ENCODE peak calls at places on chromosomes 4 and X, in four cellular contexts. W, K, V and X are unnamed samples.

GRCh38 chrX:145715641-145716138 is 101.9 kb upstream of the SLITRK2 start:
- DNase-seq in K (no peak), V (no peak), W (no peak), X (no peak)

GRCh38 chr4:70559216-70559830 is 32.7 kb upstream of the AMBN start:
- DNase-seq in K (no peak), V (peak), W (peak), X (peak)

GRCh38 chr4:101500742-101501141 is 153.4 kb upstream of the PPP3CA start:
- DNase-seq in K (no peak), W (no peak), V (no peak), X (no peak)

GRCh38 chr4:121936101-121936500 is 15.8 kb downstream of the TRPC3 start:
- DNase-seq in W (no peak), K (no peak), V (no peak), X (no peak)

GRCh38 chrX:12894074-12894691 is 12.2 kb upstream of the TLR8 start:
- DNase-seq in W (peak), K (no peak), V (peak), X (peak)

GRCh38 chr4:100782356-100782755 is 264.5 kb upstream of the EMCN start:
- DNase-seq in V (no peak), K (no peak), W (no peak), X (no peak)

GRCh38 chrX:41730101-41730500 is 6.1 kb downstream of the GPR82 start:
- DNase-seq in K (no peak), W (no peak), V (no peak), X (no peak)

GRCh38 chr4:20625460-20625859 is 74.8 kb upstream of the PACRGL start:
- DNase-seq in V (no peak), W (no peak), K (no peak), X (no peak)

GRCh38 chrX:44568196-44568595 is 25.5 kb upstream of the FUNDC1 start:
- DNase-seq in V (no peak), K (no peak), W (no peak), X (no peak)

GRCh38 chr4:102687982-102688433 is 72.8 kb downstream of the MANBA start:
- DNase-seq in W (no peak), V (no peak), K (no peak), X (no peak)